ENCODE peak calls at places on chromosomes 7 and 10, in four cellular contexts. C, X, R and S are unnamed samples.
A peak's percentile ranks its signal among the peaks of the same experiment; 100 is the strongest.

GRCh38 chr7:125675169-125675568 is 745.5 kb upstream of the POT1 start:
- DNase-seq in X (no peak), R (no peak), C (no peak), S (no peak)

GRCh38 chr10:28594401-28594800 is 61.5 kb downstream of the WAC start:
- DNase-seq in X (no peak), R (no peak), C (no peak), S (no peak)

GRCh38 chr7:78492146-78492545 is 693.6 kb downstream of the PHTF2 start:
- DNase-seq in R (no peak), X (no peak), C (no peak), S (no peak)

GRCh38 chr7:77940647-77941046 is 142.1 kb downstream of the PHTF2 start:
- DNase-seq in C (peak; percentile 28), R (no peak), X (peak; percentile 49), S (no peak)

GRCh38 chr10:98444314-98445006 is 2.3 kb downstream of the HPS1 start:
- DNase-seq in R (no peak), X (no peak), C (no peak), S (no peak)

GRCh38 chr10:20272575-20272974 is 456.3 kb downstream of the PLXDC2 start:
- DNase-seq in C (no peak), R (no peak), X (no peak), S (no peak)

GRCh38 chr10:98967601-98968000 is 268.1 kb downstream of the HPSE2 start:
- DNase-seq in R (no peak), X (no peak), C (no peak), S (no peak)

GRCh38 chr10:15238553-15239335 is 70.3 kb upstream of the NMT2 start:
- DNase-seq in X (no peak), R (no peak), C (peak; percentile 36), S (no peak)

GRCh38 chr10:84194424-84195043 is at the start of gene CDHR1:
- DNase-seq in R (peak; percentile 48), X (peak; percentile 27), C (peak; percentile 14), S (peak; percentile 34)

GRCh38 chr10:49283491-49283890 is 15.5 kb upstream of the C10orf71 start:
- DNase-seq in C (no peak), X (no peak), R (no peak), S (no peak)

GRCh38 chr7:132933076-132933466 is 148.8 kb downstream of the CHCHD3 start:
- DNase-seq in C (peak; percentile 58), R (no peak), X (peak; percentile 48), S (no peak)

GRCh38 chr10:103062854-103063642 is 130.0 kb downstream of the NT5C2 start:
- DNase-seq in R (no peak), C (no peak), X (no peak), S (no peak)

GRCh38 chr7:26709210-26709990 is 155.0 kb downstream of the SKAP2 start:
- DNase-seq in C (no peak), X (no peak), R (no peak), S (no peak)

GRCh38 chr7:129780257-129781127 is 169.0 kb downstream of the NRF1 start:
- DNase-seq in C (peak; percentile 46), R (peak; percentile 66), X (no peak), S (peak; percentile 62)